ENCODE peak calls at places on chromosomes 11 and 22, in six cellular contexts. One of them, this sample, is unnamed.

GRCh38 chr22:37253164-37253660 is 9.1 kb upstream of the RAC2 start:
- DNase-seq in A549: no peak
- DNase-seq in uterus: no peak
- DNase-seq in fibroblast of lung: no peak
- DNase-seq in upper lobe of left lung: peak
- DNase-seq in CD8-positive, alpha-beta T cell: no peak
- DNase-seq in this sample: no peak

GRCh38 chr22:50192056-50192824 is 6.5 kb downstream of the TRABD start:
- DNase-seq in fibroblast of lung: no peak
- DNase-seq in CD8-positive, alpha-beta T cell: no peak
- DNase-seq in uterus: no peak
- DNase-seq in A549: no peak
- DNase-seq in upper lobe of left lung: peak
- DNase-seq in this sample: no peak

GRCh38 chr11:93000511-93001476 is 31.3 kb downstream of the MTNR1B start:
- DNase-seq in upper lobe of left lung: no peak
- DNase-seq in A549: peak
- DNase-seq in uterus: no peak
- DNase-seq in fibroblast of lung: peak
- DNase-seq in CD8-positive, alpha-beta T cell: no peak
- DNase-seq in this sample: no peak

GRCh38 chr11:62108017-62108750 is 15.6 kb upstream of the INCENP start:
- DNase-seq in uterus: no peak
- DNase-seq in A549: peak
- DNase-seq in fibroblast of lung: peak
- DNase-seq in CD8-positive, alpha-beta T cell: peak
- DNase-seq in upper lobe of left lung: peak
- DNase-seq in this sample: peak

GRCh38 chr11:83827940-83828554 is 541.9 kb upstream of the CCDC90B start:
- DNase-seq in CD8-positive, alpha-beta T cell: no peak
- DNase-seq in upper lobe of left lung: no peak
- DNase-seq in uterus: no peak
- DNase-seq in fibroblast of lung: peak
- DNase-seq in A549: peak
- DNase-seq in this sample: no peak

GRCh38 chr22:19825016-19825339 is 29.7 kb downstream of the GNB1L start:
- DNase-seq in upper lobe of left lung: peak
- DNase-seq in CD8-positive, alpha-beta T cell: no peak
- DNase-seq in A549: no peak
- DNase-seq in uterus: no peak
- DNase-seq in fibroblast of lung: no peak
- DNase-seq in this sample: no peak

GRCh38 chr11:99548264-99548663 is 527.5 kb downstream of the CNTN5 start:
- DNase-seq in CD8-positive, alpha-beta T cell: no peak
- DNase-seq in upper lobe of left lung: no peak
- DNase-seq in A549: no peak
- DNase-seq in fibroblast of lung: peak
- DNase-seq in uterus: no peak
- DNase-seq in this sample: no peak

GRCh38 chr11:9330387-9331384 is 16.3 kb upstream of the TMEM41B start:
- DNase-seq in CD8-positive, alpha-beta T cell: no peak
- DNase-seq in fibroblast of lung: peak
- DNase-seq in upper lobe of left lung: peak
- DNase-seq in A549: no peak
- DNase-seq in uterus: no peak
- DNase-seq in this sample: no peak

GRCh38 chr11:93169950-93170561 is 27.7 kb downstream of the SLC36A4 start:
- DNase-seq in fibroblast of lung: peak
- DNase-seq in uterus: no peak
- DNase-seq in upper lobe of left lung: no peak
- DNase-seq in A549: peak
- DNase-seq in CD8-positive, alpha-beta T cell: no peak
- DNase-seq in this sample: peak

GRCh38 chr22:41848468-41848867 is 15.6 kb downstream of the SREBF2 start:
- DNase-seq in CD8-positive, alpha-beta T cell: no peak
- DNase-seq in fibroblast of lung: peak
- DNase-seq in upper lobe of left lung: peak
- DNase-seq in uterus: no peak
- DNase-seq in A549: peak
- DNase-seq in this sample: no peak

GRCh38 chr11:122146475-122146874 is 30.5 kb upstream of the BLID start:
- DNase-seq in fibroblast of lung: no peak
- DNase-seq in upper lobe of left lung: no peak
- DNase-seq in CD8-positive, alpha-beta T cell: no peak
- DNase-seq in uterus: no peak
- DNase-seq in A549: peak
- DNase-seq in this sample: no peak

GRCh38 chr11:15906481-15907035 is 449.8 kb downstream of the SOX6 start:
- DNase-seq in CD8-positive, alpha-beta T cell: no peak
- DNase-seq in upper lobe of left lung: no peak
- DNase-seq in fibroblast of lung: no peak
- DNase-seq in A549: no peak
- DNase-seq in uterus: no peak
- DNase-seq in this sample: no peak

GRCh38 chr11:69050592-69051380 is 2.1 kb downstream of the TPCN2 start:
- DNase-seq in CD8-positive, alpha-beta T cell: no peak
- DNase-seq in A549: no peak
- DNase-seq in uterus: no peak
- DNase-seq in fibroblast of lung: no peak
- DNase-seq in upper lobe of left lung: no peak
- DNase-seq in this sample: no peak

GRCh38 chr22:44274918-44275665 is 37.7 kb downstream of the SHISAL1 start:
- DNase-seq in A549: no peak
- DNase-seq in uterus: no peak
- DNase-seq in CD8-positive, alpha-beta T cell: no peak
- DNase-seq in upper lobe of left lung: no peak
- DNase-seq in fibroblast of lung: no peak
- DNase-seq in this sample: no peak

GRCh38 chr11:45768486-45768885 is 36.5 kb upstream of the SLC35C1 start:
- DNase-seq in CD8-positive, alpha-beta T cell: no peak
- DNase-seq in upper lobe of left lung: no peak
- DNase-seq in fibroblast of lung: no peak
- DNase-seq in uterus: no peak
- DNase-seq in A549: no peak
- DNase-seq in this sample: no peak

GRCh38 chr22:28911279-28911640 is 27.9 kb downstream of the ZNRF3 start:
- DNase-seq in CD8-positive, alpha-beta T cell: no peak
- DNase-seq in uterus: no peak
- DNase-seq in A549: no peak
- DNase-seq in fibroblast of lung: no peak
- DNase-seq in upper lobe of left lung: no peak
- DNase-seq in this sample: no peak

GRCh38 chr11:135019343-135019742 is 607.3 kb upstream of the B3GAT1 start:
- DNase-seq in A549: no peak
- DNase-seq in upper lobe of left lung: no peak
- DNase-seq in CD8-positive, alpha-beta T cell: no peak
- DNase-seq in uterus: no peak
- DNase-seq in fibroblast of lung: no peak
- DNase-seq in this sample: no peak

GRCh38 chr22:42418811-42419243 is 13.4 kb downstream of the NFAM1 start:
- DNase-seq in uterus: no peak
- DNase-seq in fibroblast of lung: no peak
- DNase-seq in A549: no peak
- DNase-seq in CD8-positive, alpha-beta T cell: no peak
- DNase-seq in upper lobe of left lung: peak
- DNase-seq in this sample: no peak

GRCh38 chr22:30245985-30246901 is at the start of gene LIF:
- DNase-seq in upper lobe of left lung: no peak
- DNase-seq in uterus: no peak
- DNase-seq in CD8-positive, alpha-beta T cell: peak
- DNase-seq in fibroblast of lung: peak
- DNase-seq in A549: no peak
- DNase-seq in this sample: no peak

GRCh38 chr22:35622132-35622913 is 5.2 kb upstream of the MB start:
- DNase-seq in fibroblast of lung: no peak
- DNase-seq in uterus: no peak
- DNase-seq in A549: peak
- DNase-seq in CD8-positive, alpha-beta T cell: no peak
- DNase-seq in upper lobe of left lung: no peak
- DNase-seq in this sample: peak

GRCh38 chr11:35088226-35088625 is 50.7 kb upstream of the CD44 start:
- DNase-seq in uterus: no peak
- DNase-seq in fibroblast of lung: no peak
- DNase-seq in CD8-positive, alpha-beta T cell: no peak
- DNase-seq in A549: no peak
- DNase-seq in upper lobe of left lung: no peak
- DNase-seq in this sample: no peak

GRCh38 chr22:39991164-39991860 is 3.4 kb upstream of the FAM83F start:
- DNase-seq in CD8-positive, alpha-beta T cell: no peak
- DNase-seq in A549: peak
- DNase-seq in fibroblast of lung: no peak
- DNase-seq in upper lobe of left lung: no peak
- DNase-seq in uterus: no peak
- DNase-seq in this sample: no peak

GRCh38 chr22:37454857-37455686 is 27.8 kb upstream of the ELFN2 start:
- DNase-seq in fibroblast of lung: peak
- DNase-seq in A549: peak
- DNase-seq in upper lobe of left lung: peak
- DNase-seq in uterus: no peak
- DNase-seq in CD8-positive, alpha-beta T cell: no peak
- DNase-seq in this sample: no peak

GRCh38 chr11:34302046-34302921 is 55.5 kb downstream of the ABTB2 start:
- DNase-seq in uterus: no peak
- DNase-seq in upper lobe of left lung: no peak
- DNase-seq in CD8-positive, alpha-beta T cell: no peak
- DNase-seq in fibroblast of lung: peak
- DNase-seq in A549: no peak
- DNase-seq in this sample: no peak

GRCh38 chr22:43851058-43851978 is 11.0 kb downstream of the SULT4A1 start:
- DNase-seq in upper lobe of left lung: no peak
- DNase-seq in CD8-positive, alpha-beta T cell: no peak
- DNase-seq in fibroblast of lung: no peak
- DNase-seq in uterus: no peak
- DNase-seq in A549: no peak
- DNase-seq in this sample: no peak

GRCh38 chr11:29300441-29300840 is 716.4 kb downstream of the KCNA4 start:
- DNase-seq in upper lobe of left lung: no peak
- DNase-seq in fibroblast of lung: peak
- DNase-seq in A549: no peak
- DNase-seq in CD8-positive, alpha-beta T cell: no peak
- DNase-seq in uterus: no peak
- DNase-seq in this sample: no peak

GRCh38 chr11:68536706-68537105 is 76.2 kb downstream of the PPP6R3 start:
- DNase-seq in upper lobe of left lung: no peak
- DNase-seq in fibroblast of lung: no peak
- DNase-seq in A549: no peak
- DNase-seq in CD8-positive, alpha-beta T cell: no peak
- DNase-seq in uterus: no peak
- DNase-seq in this sample: no peak

GRCh38 chr22:46087336-46087690 is 63.0 kb upstream of the PPARA start:
- DNase-seq in A549: no peak
- DNase-seq in uterus: no peak
- DNase-seq in CD8-positive, alpha-beta T cell: no peak
- DNase-seq in upper lobe of left lung: no peak
- DNase-seq in fibroblast of lung: no peak
- DNase-seq in this sample: no peak

GRCh38 chr11:73647459-73648100 is 1.2 kb downstream of the PLEKHB1 start:
- DNase-seq in upper lobe of left lung: peak
- DNase-seq in uterus: peak
- DNase-seq in fibroblast of lung: peak
- DNase-seq in A549: peak
- DNase-seq in CD8-positive, alpha-beta T cell: peak
- DNase-seq in this sample: peak

GRCh38 chr11:73648629-73649046 is 2.3 kb downstream of the PLEKHB1 start:
- DNase-seq in upper lobe of left lung: no peak
- DNase-seq in CD8-positive, alpha-beta T cell: no peak
- DNase-seq in uterus: no peak
- DNase-seq in A549: no peak
- DNase-seq in fibroblast of lung: no peak
- DNase-seq in this sample: no peak

GRCh38 chr11:73645570-73645969 is 811 bp upstream of the PLEKHB1 start:
- DNase-seq in upper lobe of left lung: no peak
- DNase-seq in uterus: no peak
- DNase-seq in CD8-positive, alpha-beta T cell: no peak
- DNase-seq in A549: no peak
- DNase-seq in fibroblast of lung: no peak
- DNase-seq in this sample: no peak

GRCh38 chr11:73649206-73649605 is 2.8 kb downstream of the PLEKHB1 start:
- DNase-seq in upper lobe of left lung: no peak
- DNase-seq in A549: no peak
- DNase-seq in uterus: no peak
- DNase-seq in CD8-positive, alpha-beta T cell: no peak
- DNase-seq in fibroblast of lung: no peak
- DNase-seq in this sample: no peak

DNA sequence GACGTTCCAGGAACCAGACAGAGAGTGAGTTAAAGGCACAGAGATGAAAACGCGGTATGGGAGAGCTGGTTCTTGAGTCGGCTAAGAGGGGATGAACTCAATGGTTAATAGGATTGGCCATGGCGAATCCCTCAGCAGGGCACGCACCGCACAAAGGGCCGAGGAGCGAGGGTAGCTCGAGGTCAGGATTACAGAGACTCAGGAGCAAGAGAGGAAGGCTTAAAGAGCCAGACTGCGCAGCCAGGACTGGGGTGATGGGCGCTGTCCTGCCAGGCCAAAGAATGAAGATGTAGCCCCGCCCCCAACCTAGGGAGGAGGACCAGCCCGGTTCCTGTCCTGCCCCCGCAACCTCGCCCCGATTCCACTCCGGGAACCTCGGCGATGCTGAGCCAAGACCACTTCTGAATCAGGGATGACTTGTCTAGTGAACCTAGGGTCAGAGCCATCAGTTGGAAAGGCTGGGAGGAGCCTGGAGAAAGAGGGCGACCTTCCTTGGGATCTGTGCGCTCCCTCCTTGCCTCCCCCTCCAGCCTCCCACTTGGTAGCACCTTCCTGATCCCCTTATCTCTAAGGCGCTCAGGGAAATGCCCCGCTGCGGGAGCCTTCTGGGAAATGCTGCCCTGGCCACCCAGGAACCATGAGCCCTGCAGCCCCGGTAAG is at the start of gene PLEKHB1:
- DNase-seq in uterus: peak
- DNase-seq in upper lobe of left lung: no peak
- DNase-seq in A549: no peak
- DNase-seq in CD8-positive, alpha-beta T cell: no peak
- DNase-seq in fibroblast of lung: no peak
- DNase-seq in this sample: no peak
- H3K4me3 ChIP-seq in uterus: peak
- H3K4me3 ChIP-seq in upper lobe of left lung: no peak
- H3K4me3 ChIP-seq in A549: peak
- H3K4me3 ChIP-seq in CD8-positive, alpha-beta T cell: peak
- H3K4me3 ChIP-seq in fibroblast of lung: no peak
- H3K4me3 ChIP-seq in this sample: peak

GRCh38 chr11:101428918-101429317 is 154.9 kb downstream of the TRPC6 start:
- DNase-seq in fibroblast of lung: peak
- DNase-seq in upper lobe of left lung: no peak
- DNase-seq in A549: peak
- DNase-seq in uterus: no peak
- DNase-seq in CD8-positive, alpha-beta T cell: no peak
- DNase-seq in this sample: peak
- TF ChIP-seq CTCF in fibroblast of lung: peak
- TF ChIP-seq CTCF in upper lobe of left lung: no peak
- TF ChIP-seq CTCF in A549: peak
- TF ChIP-seq CTCF in uterus: peak
- TF ChIP-seq CTCF in CD8-positive, alpha-beta T cell: no peak
- TF ChIP-seq CTCF in this sample: peak

GRCh38 chr11:123694551-123694950 is 40.1 kb upstream of the SCN3B start:
- DNase-seq in A549: no peak
- DNase-seq in upper lobe of left lung: no peak
- DNase-seq in CD8-positive, alpha-beta T cell: no peak
- DNase-seq in uterus: no peak
- DNase-seq in fibroblast of lung: peak
- DNase-seq in this sample: no peak
- H3K4me3 ChIP-seq in A549: no peak
- H3K4me3 ChIP-seq in upper lobe of left lung: no peak
- H3K4me3 ChIP-seq in CD8-positive, alpha-beta T cell: no peak
- H3K4me3 ChIP-seq in uterus: no peak
- H3K4me3 ChIP-seq in fibroblast of lung: no peak
- H3K4me3 ChIP-seq in this sample: no peak

GRCh38 chr11:79973701-79974626 is 533.1 kb upstream of the TENM4 start:
- DNase-seq in A549: no peak
- DNase-seq in uterus: no peak
- DNase-seq in fibroblast of lung: peak
- DNase-seq in CD8-positive, alpha-beta T cell: no peak
- DNase-seq in upper lobe of left lung: peak
- DNase-seq in this sample: no peak
- TF ChIP-seq CTCF in A549: no peak
- TF ChIP-seq CTCF in uterus: no peak
- TF ChIP-seq CTCF in fibroblast of lung: no peak
- TF ChIP-seq CTCF in CD8-positive, alpha-beta T cell: no peak
- TF ChIP-seq CTCF in upper lobe of left lung: no peak
- TF ChIP-seq CTCF in this sample: no peak

This sample was measured in LNCaP clone FGC.